ENCODE peak calls at places on chromosome 12, in seven cellular contexts. O is HTR-8/SVneo, L is tibial artery, S is GM20000, K is HCT116, I is LoVo, Z is memory B cell. H is an unnamed sample.

GRCh38 chr12:48814313-48815280 is 3.7 kb upstream of the CACNB3 start:
- DNase-seq in O (peak; percentile 85), L (peak; percentile 92), S (peak; percentile 95), K (peak; percentile 39), I (peak; percentile 89), Z (peak; percentile 82), H (no peak)

GRCh38 chr12:111298583-111299436 is 70.1 kb downstream of the PHETA1 start:
- DNase-seq in O (peak; percentile 82), L (no peak), S (peak; percentile 75), K (peak; percentile 33), I (peak; percentile 60), Z (peak; percentile 32), H (no peak)

GRCh38 chr12:49293056-49293956 is 1.6 kb upstream of the PRPH start:
- DNase-seq in O (no peak), L (peak; percentile 70), S (no peak), K (no peak), I (no peak), Z (no peak), H (no peak)

GRCh38 chr12:88562846-88563582 is 17.3 kb downstream of the KITLG start:
- DNase-seq in O (no peak), L (no peak), S (no peak), K (no peak), I (no peak), Z (no peak), H (no peak)

GRCh38 chr12:55899035-55899434 is 28.7 kb downstream of the PYM1 start:
- DNase-seq in O (no peak), L (no peak), S (no peak), K (no peak), I (no peak), Z (no peak), H (no peak)

GRCh38 chr12:128976120-128976519 is 122.8 kb downstream of the GLT1D1 start:
- DNase-seq in O (no peak), L (no peak), S (no peak), K (no peak), I (no peak), Z (no peak), H (no peak)

GRCh38 chr12:14384783-14385638 is 19.5 kb downstream of the ATF7IP start:
- DNase-seq in O (no peak), L (peak; percentile 68), S (peak; percentile 53), K (peak; percentile 93), I (peak; percentile 81), Z (peak; percentile 36), H (no peak)

GRCh38 chr12:11555743-11556625 is 93.5 kb upstream of the ETV6 start:
- DNase-seq in O (no peak), L (no peak), S (no peak), K (no peak), I (peak; percentile 24), Z (no peak), H (no peak)

GRCh38 chr12:51395283-51396230 is 4.4 kb upstream of the GALNT6 start:
- DNase-seq in O (no peak), L (no peak), S (peak; percentile 68), K (no peak), I (no peak), Z (peak; percentile 25), H (no peak)

GRCh38 chr12:71243375-71243774 is 85.6 kb upstream of the TSPAN8 start:
- DNase-seq in O (no peak), L (no peak), S (no peak), K (no peak), I (no peak), Z (no peak), H (no peak)

GRCh38 chr12:25591132-25591531 is 38.0 kb upstream of the LMNTD1 start:
- DNase-seq in O (no peak), L (no peak), S (no peak), K (no peak), I (no peak), Z (no peak), H (no peak)

GRCh38 chr12:46386360-46386867 is 13.8 kb upstream of the SLC38A2 start:
- DNase-seq in O (no peak), L (no peak), S (no peak), K (no peak), I (no peak), Z (no peak), H (no peak)

GRCh38 chr12:67802723-67803122 is 154.2 kb downstream of the DYRK2 start:
- DNase-seq in O (no peak), L (no peak), S (no peak), K (no peak), I (no peak), Z (no peak), H (no peak)

GRCh38 chr12:58455146-58455545 is 465.2 kb downstream of the LRIG3 start:
- DNase-seq in O (no peak), L (no peak), S (no peak), K (no peak), I (no peak), Z (no peak), H (no peak)

GRCh38 chr12:51323966-51324895 is at the start of gene BIN2:
- DNase-seq in O (no peak), L (peak; percentile 68), S (peak; percentile 84), K (no peak), I (no peak), Z (peak; percentile 86), H (no peak)

GRCh38 chr12:55188974-55189556 is 31.8 kb upstream of the OR10A7 start:
- DNase-seq in O (peak; percentile 38), L (no peak), S (peak; percentile 45), K (peak; percentile 69), I (peak; percentile 82), Z (peak; percentile 66), H (no peak)

GRCh38 chr12:98896938-98897337 is 251.8 kb downstream of the APAF1 start:
- DNase-seq in O (no peak), L (no peak), S (no peak), K (no peak), I (no peak), Z (no peak), H (no peak)

GRCh38 chr12:32146074-32146873 is 39.6 kb downstream of the BICD1 start:
- DNase-seq in O (no peak), L (no peak), S (peak; percentile 12), K (no peak), I (no peak), Z (no peak), H (no peak)

GRCh38 chr12:58395470-58395869 is 454.1 kb downstream of the ATP23 start:
- DNase-seq in O (no peak), L (no peak), S (no peak), K (peak; percentile 26), I (peak; percentile 35), Z (no peak), H (no peak)

GRCh38 chr12:67592228-67593011 is 56.1 kb upstream of the DYRK2 start:
- DNase-seq in O (peak; percentile 6), L (no peak), S (peak; percentile 26), K (peak; percentile 18), I (peak; percentile 57), Z (peak; percentile 4), H (no peak)

GRCh38 chr12:128381961-128382360 is 115.0 kb downstream of the TMEM132C start:
- DNase-seq in O (no peak), L (no peak), S (no peak), K (no peak), I (no peak), Z (no peak), H (no peak)

GRCh38 chr12:52119398-52120254 is 40.1 kb downstream of the SMIM41 start:
- DNase-seq in O (peak; percentile 26), L (no peak), S (peak; percentile 64), K (peak; percentile 47), I (peak; percentile 52), Z (peak; percentile 23), H (no peak)

GRCh38 chr12:111453071-111453989 is 47.6 kb downstream of the SH2B3 start:
- DNase-seq in O (no peak), L (peak; percentile 61), S (no peak), K (no peak), I (no peak), Z (no peak), H (no peak)

GRCh38 chr12:5254703-5255102 is 177.2 kb upstream of the NTF3 start:
- DNase-seq in O (no peak), L (no peak), S (no peak), K (no peak), I (no peak), Z (no peak), H (no peak)